ENCODE peak calls at places on chromosomes 7 and 10, in six cellular contexts. D is colonic mucosa, S is endothelial cell of umbilical vein, B is A549, A is AG04450, Z is fibroblast of lung. J is an unnamed sample.

GRCh38 chr10:6141296-6142151 is 52.7 kb downstream of the RBM17 start:
- DNase-seq in D (no peak), S (no peak), B (no peak), A (peak; percentile 65), Z (peak; percentile 90), J (no peak)

GRCh38 chr10:97762816-97763215 is 9.0 kb downstream of the SFRP5 start:
- DNase-seq in D (no peak), S (no peak), B (no peak), A (no peak), Z (peak; percentile 15), J (no peak)

GRCh38 chr10:129966831-129967578 is 2.9 kb upstream of the EBF3 start:
- DNase-seq in D (no peak), S (no peak), B (no peak), A (no peak), Z (no peak), J (no peak)

GRCh38 chr10:106705576-106706526 is 458.7 kb downstream of the SORCS1 start:
- DNase-seq in D (peak; percentile 69), S (no peak), B (peak; percentile 54), A (peak; percentile 2), Z (peak; percentile 19), J (peak; percentile 61)

GRCh38 chr7:42843209-42843800 is 68.6 kb downstream of the C7orf25 start:
- DNase-seq in D (peak; percentile 33), S (peak; percentile 53), B (peak; percentile 51), A (no peak), Z (peak; percentile 26), J (no peak)

GRCh38 chr10:17062009-17062408 is 67.6 kb downstream of the CUBN start:
- DNase-seq in D (no peak), S (peak; percentile 82), B (peak; percentile 11), A (no peak), Z (peak; percentile 89), J (no peak)

GRCh38 chr10:127774771-127775559 is 38.0 kb downstream of the FOXI2 start:
- DNase-seq in D (no peak), S (peak; percentile 13), B (no peak), A (no peak), Z (no peak), J (no peak)

GRCh38 chr10:24518981-24519597 is 204.6 kb downstream of the ARHGAP21 start:
- DNase-seq in D (peak; percentile 77), S (peak; percentile 50), B (peak; percentile 57), A (peak; percentile 21), Z (peak; percentile 51), J (no peak)

GRCh38 chr10:128431997-128432396 is 305.8 kb upstream of the MKI67 start:
- DNase-seq in D (no peak), S (no peak), B (no peak), A (no peak), Z (no peak), J (no peak)

GRCh38 chr10:125085281-125085680 is 75.1 kb downstream of the CTBP2 start:
- DNase-seq in D (no peak), S (no peak), B (no peak), A (no peak), Z (no peak), J (no peak)

GRCh38 chr10:16816142-16816541 is 1.1 kb downstream of the RSU1 start:
- DNase-seq in D (peak; percentile 29), S (no peak), B (no peak), A (no peak), Z (no peak), J (no peak)

GRCh38 chr7:107846324-107846723 is 43.3 kb upstream of the SLC26A3 start:
- DNase-seq in D (no peak), S (no peak), B (no peak), A (no peak), Z (no peak), J (no peak)

GRCh38 chr7:46545790-46546189 is 624.7 kb upstream of the IGFBP3 start:
- DNase-seq in D (no peak), S (peak; percentile 82), B (peak; percentile 65), A (peak; percentile 21), Z (peak; percentile 92), J (no peak)

GRCh38 chr7:76358053-76358477 is 726 bp downstream of the YWHAG start:
- DNase-seq in D (peak; percentile 81), S (peak; percentile 65), B (peak; percentile 44), A (no peak), Z (no peak), J (peak; percentile 88)

GRCh38 chr10:100823194-100823593 is 77.8 kb downstream of the PAX2 start:
- DNase-seq in D (no peak), S (no peak), B (no peak), A (no peak), Z (no peak), J (no peak)

GRCh38 chr7:101922631-101923275 is 105.3 kb downstream of the CUX1 start:
- DNase-seq in D (no peak), S (no peak), B (no peak), A (no peak), Z (no peak), J (no peak)

GRCh38 chr7:106598663-106599342 is 62.2 kb downstream of the CCDC71L start:
- DNase-seq in D (peak; percentile 83), S (peak; percentile 87), B (peak; percentile 61), A (peak; percentile 29), Z (peak; percentile 60), J (peak; percentile 71)
- H3K4me3 ChIP-seq in D (peak overlapping the region; percentile 11), S (peak overlapping the region; percentile 29), B (peak overlapping the region; percentile 15), A (peak overlapping the region; percentile 55), Z (peak overlapping the region; percentile 25), J (peak overlapping the region; percentile 5)

DNA sequence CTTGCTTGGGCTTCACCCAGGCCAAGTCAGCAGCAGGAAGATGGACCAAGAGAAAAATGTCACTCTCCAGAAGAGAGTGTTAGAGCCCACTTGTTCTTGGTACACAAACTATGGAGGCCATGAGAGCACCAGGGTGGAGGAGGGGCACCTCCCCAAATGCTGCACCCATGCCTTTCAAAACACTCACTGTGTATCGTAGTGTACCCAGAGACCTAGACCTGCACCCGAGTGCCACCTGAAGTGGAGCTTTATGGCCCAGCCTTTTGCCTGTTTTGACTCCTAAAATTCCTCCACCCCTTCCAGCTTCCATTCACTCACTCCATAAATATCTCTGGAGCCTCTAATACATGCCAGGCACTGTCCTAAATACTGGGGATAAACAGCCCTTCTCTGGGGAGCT is 5.0 kb downstream of the SFTPD start:
- DNase-seq in D (no peak), S (no peak), B (no peak), A (no peak), Z (no peak), J (peak; percentile 29)
- H3K4me3 ChIP-seq in D (no peak overlapping the region), S (no peak overlapping the region), B (no peak overlapping the region), A (no peak overlapping the region), Z (no peak overlapping the region), J (no peak overlapping the region)

DNA sequence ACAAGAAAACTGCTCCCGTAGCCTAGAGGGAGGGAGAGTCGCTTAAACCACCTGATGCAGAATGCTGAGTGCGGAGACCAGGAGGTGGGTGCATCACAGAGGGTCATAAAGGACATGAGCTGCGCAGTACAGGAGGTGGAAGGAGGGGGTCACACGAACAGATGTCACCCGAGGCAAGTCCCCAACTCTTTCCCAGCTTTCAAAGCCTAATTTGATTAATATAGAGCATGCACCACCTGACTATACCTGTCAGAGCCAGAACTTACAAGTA is 867 bp upstream of the VOPP1 start:
- DNase-seq in D (no peak), S (no peak), B (no peak), A (no peak), Z (no peak), J (no peak)
- H3K4me3 ChIP-seq in D (peak overlapping the region; percentile 51), S (no peak overlapping the region), B (peak overlapping the region; percentile 63), A (peak overlapping the region; percentile 66), Z (no peak overlapping the region), J (peak overlapping the region; percentile 98)

GRCh38 chr10:132941640-132942051 is 724 bp downstream of the CFAP46 start:
- DNase-seq in D (no peak), S (no peak), B (no peak), A (no peak), Z (no peak), J (no peak)
- H3K4me3 ChIP-seq in D (peak overlapping the region; percentile 40), S (no peak overlapping the region), B (peak overlapping the region; percentile 64), A (peak overlapping the region; percentile 59), Z (no peak overlapping the region), J (peak overlapping the region; percentile 47)

GRCh38 chr10:77180794-77181193 is 456.8 kb downstream of the KCNMA1 start:
- DNase-seq in D (no peak), S (no peak), B (no peak), A (no peak), Z (peak; percentile 51), J (no peak)

GRCh38 chr10:77180104-77180503 is 457.5 kb downstream of the KCNMA1 start:
- DNase-seq in D (no peak), S (no peak), B (no peak), A (no peak), Z (no peak), J (no peak)

GRCh38 chr10:77177589-77177988 is 460.0 kb downstream of the KCNMA1 start:
- DNase-seq in D (no peak), S (no peak), B (no peak), A (no peak), Z (no peak), J (no peak)

GRCh38 chr10:77177161-77177560 is 460.4 kb downstream of the KCNMA1 start:
- DNase-seq in D (no peak), S (no peak), B (no peak), A (no peak), Z (no peak), J (no peak)

DNA sequence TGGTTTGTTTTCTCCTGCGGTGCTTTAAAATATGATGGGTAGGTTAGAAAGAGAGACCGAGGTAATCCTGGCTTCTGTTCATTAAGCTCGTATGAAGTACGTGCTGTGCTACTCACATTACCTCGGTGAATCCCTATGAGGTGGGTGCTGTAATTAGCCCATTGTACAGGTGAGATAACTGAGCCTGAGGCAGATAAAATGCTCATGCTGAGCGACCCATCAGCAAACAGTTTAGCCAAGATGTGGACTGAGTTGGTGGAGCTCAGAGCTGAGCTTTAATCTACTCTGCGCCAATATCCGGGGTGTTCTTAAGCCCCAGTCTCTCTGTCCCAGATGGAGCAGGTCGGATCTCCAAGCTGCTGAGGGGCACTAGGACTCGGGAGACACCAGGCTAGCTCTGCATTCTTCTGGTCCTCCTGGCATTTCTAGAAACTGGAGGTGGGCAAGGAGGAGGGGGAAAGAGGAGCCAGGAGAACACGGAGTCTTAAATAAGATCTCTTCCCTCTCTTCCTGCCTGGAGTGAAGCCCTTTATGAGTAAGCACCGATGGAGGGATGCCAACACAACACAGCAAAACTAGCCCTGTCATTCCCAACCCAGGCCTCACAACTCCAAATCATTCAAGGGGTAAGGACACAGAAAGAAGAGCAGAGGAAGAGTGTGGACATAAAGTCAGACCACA is 458.5 kb downstream of the KCNMA1 start:
- DNase-seq in D (no peak), S (peak; percentile 47), B (peak; percentile 70), A (peak; percentile 80), Z (peak; percentile 93), J (no peak)
- H3K4me3 ChIP-seq in D (no peak overlapping the region), S (no peak overlapping the region), B (no peak overlapping the region), A (no peak overlapping the region), Z (no peak overlapping the region), J (no peak overlapping the region)

GRCh38 chr7:27108390-27109127 is 6.1 kb upstream of the HOXA2 start:
- DNase-seq in D (peak; percentile 68), S (peak; percentile 72), B (no peak), A (no peak), Z (peak; percentile 88), J (no peak)
- H3K4me3 ChIP-seq in D (peak overlapping the region; percentile 3), S (no peak overlapping the region), B (no peak overlapping the region), A (peak overlapping the region; percentile 54), Z (peak overlapping the region; percentile 42), J (peak overlapping the region; percentile 23)

GRCh38 chr7:24406053-24406561 is 122.1 kb downstream of the NPY start:
- DNase-seq in D (no peak), S (no peak), B (no peak), A (no peak), Z (peak; percentile 24), J (no peak)
- H3K4me3 ChIP-seq in D (no peak overlapping the region), S (no peak overlapping the region), B (no peak overlapping the region), A (no peak overlapping the region), Z (no peak overlapping the region), J (no peak overlapping the region)

J was measured in suprapubic skin.